ENCODE peak calls at places on chromosome 20, in four cellular contexts. O is ovary, J is mesendoderm, V is lung. L is an unnamed sample.
A peak's percentile ranks its signal among the peaks of the same experiment; 100 is the strongest.

GRCh38 chr20:46607849-46608497 is 43.3 kb downstream of the SLC13A3 start:
- DNase-seq in O (no peak), J (no peak), V (no peak), L (no peak)

GRCh38 chr20:45347936-45348809 is at the start of gene SDC4:
- DNase-seq in O (peak; percentile 74), J (peak; percentile 59), V (peak; percentile 60), L (no peak)

GRCh38 chr20:36303020-36303595 is 3.0 kb upstream of the DLGAP4 start:
- DNase-seq in O (no peak), J (no peak), V (no peak), L (no peak)

GRCh38 chr20:17735206-17735804 is 35.5 kb downstream of the BANF2 start:
- DNase-seq in O (no peak), J (peak; percentile 28), V (no peak), L (no peak)

GRCh38 chr20:43983359-43983758 is 68.7 kb downstream of the TOX2 start:
- DNase-seq in O (no peak), J (peak; percentile 44), V (no peak), L (no peak)

GRCh38 chr20:58216334-58216733 is 12.1 kb downstream of the ANKRD60 start:
- DNase-seq in O (no peak), J (no peak), V (peak; percentile 66), L (no peak)

GRCh38 chr20:43812216-43812615 is 85.4 kb upstream of the GTSF1L start:
- DNase-seq in O (no peak), J (no peak), V (no peak), L (no peak)

GRCh38 chr20:44489931-44490330 is 14.3 kb downstream of the TTPAL start:
- DNase-seq in O (no peak), J (no peak), V (no peak), L (no peak)

GRCh38 chr20:51237278-51237677 is 214.4 kb upstream of the KCNG1 start:
- DNase-seq in O (no peak), J (no peak), V (no peak), L (peak; percentile 43)

GRCh38 chr20:50248104-50248631 is 57.5 kb downstream of the CEBPB start:
- DNase-seq in O (no peak), J (no peak), V (no peak), L (no peak)

GRCh38 chr20:64116016-64116415 is 8.7 kb upstream of the NPBWR2 start:
- DNase-seq in O (no peak), J (no peak), V (no peak), L (no peak)

GRCh38 chr20:14915356-14915755 is 577.9 kb upstream of the FLRT3 start:
- DNase-seq in O (peak; percentile 25), J (no peak), V (no peak), L (no peak)

GRCh38 chr20:39853664-39854063 is 835.4 kb downstream of the MAFB start:
- DNase-seq in O (no peak), J (peak; percentile 79), V (no peak), L (peak; percentile 31)

GRCh38 chr20:62906647-62907375 is 19.5 kb downstream of the DIDO1 start:
- DNase-seq in O (no peak), J (no peak), V (no peak), L (no peak)

GRCh38 chr20:20373046-20373706 is 5.3 kb downstream of the INSM1 start:
- DNase-seq in O (no peak), J (no peak), V (no peak), L (peak; percentile 49)

GRCh38 chr20:63766695-63767426 is 27.3 kb downstream of the SLC2A4RG start:
- DNase-seq in O (no peak), J (no peak), V (no peak), L (no peak)

GRCh38 chr20:6746901-6747609 is 20.4 kb upstream of the BMP2 start:
- DNase-seq in O (no peak), J (peak; percentile 73), V (no peak), L (no peak)

GRCh38 chr20:59364611-59365010 is 64.2 kb downstream of the EDN3 start:
- DNase-seq in O (no peak), J (no peak), V (no peak), L (no peak)

GRCh38 chr20:701401-702129 is 26.0 kb upstream of the SCRT2 start:
- DNase-seq in O (no peak), J (no peak), V (no peak), L (no peak)

GRCh38 chr20:35007413-35007812 is 51.7 kb downstream of the MYH7B start:
- DNase-seq in O (peak; percentile 14), J (no peak), V (no peak), L (no peak)

GRCh38 chr20:60113771-60114170 is 155.5 kb downstream of the CDH26 start:
- DNase-seq in O (no peak), J (no peak), V (no peak), L (no peak)

GRCh38 chr20:36126836-36127529 is 27.6 kb upstream of the EPB41L1 start:
- DNase-seq in O (no peak), J (peak; percentile 79), V (no peak), L (no peak)

GRCh38 chr20:26276811-26277210 is 580.2 kb upstream of the ZNF337 start:
- DNase-seq in O (no peak), J (peak; percentile 1), V (no peak), L (no peak)
- H3K4me3 ChIP-seq in O (no peak overlapping the region), J (no peak overlapping the region), V (no peak overlapping the region), L (no peak overlapping the region)

GRCh38 chr20:3887870-3888614 is 1.1 kb upstream of the PANK2 start:
- DNase-seq in O (peak; percentile 39), J (no peak), V (no peak), L (no peak)

GRCh38 chr20:3889489-3890409 is 562 bp downstream of the PANK2 start:
- DNase-seq in O (peak; percentile 67), J (peak; percentile 46), V (peak; percentile 46), L (no peak)

GRCh38 chr20:3890410-3890751 is 1.2 kb downstream of the PANK2 start:
- DNase-seq in O (no peak), J (no peak), V (no peak), L (no peak)

GRCh38 chr20:3888622-3889488 is at the start of gene PANK2:
- DNase-seq in O (peak; percentile 99), J (peak; percentile 100), V (peak; percentile 100), L (peak; percentile 96)

DNA sequence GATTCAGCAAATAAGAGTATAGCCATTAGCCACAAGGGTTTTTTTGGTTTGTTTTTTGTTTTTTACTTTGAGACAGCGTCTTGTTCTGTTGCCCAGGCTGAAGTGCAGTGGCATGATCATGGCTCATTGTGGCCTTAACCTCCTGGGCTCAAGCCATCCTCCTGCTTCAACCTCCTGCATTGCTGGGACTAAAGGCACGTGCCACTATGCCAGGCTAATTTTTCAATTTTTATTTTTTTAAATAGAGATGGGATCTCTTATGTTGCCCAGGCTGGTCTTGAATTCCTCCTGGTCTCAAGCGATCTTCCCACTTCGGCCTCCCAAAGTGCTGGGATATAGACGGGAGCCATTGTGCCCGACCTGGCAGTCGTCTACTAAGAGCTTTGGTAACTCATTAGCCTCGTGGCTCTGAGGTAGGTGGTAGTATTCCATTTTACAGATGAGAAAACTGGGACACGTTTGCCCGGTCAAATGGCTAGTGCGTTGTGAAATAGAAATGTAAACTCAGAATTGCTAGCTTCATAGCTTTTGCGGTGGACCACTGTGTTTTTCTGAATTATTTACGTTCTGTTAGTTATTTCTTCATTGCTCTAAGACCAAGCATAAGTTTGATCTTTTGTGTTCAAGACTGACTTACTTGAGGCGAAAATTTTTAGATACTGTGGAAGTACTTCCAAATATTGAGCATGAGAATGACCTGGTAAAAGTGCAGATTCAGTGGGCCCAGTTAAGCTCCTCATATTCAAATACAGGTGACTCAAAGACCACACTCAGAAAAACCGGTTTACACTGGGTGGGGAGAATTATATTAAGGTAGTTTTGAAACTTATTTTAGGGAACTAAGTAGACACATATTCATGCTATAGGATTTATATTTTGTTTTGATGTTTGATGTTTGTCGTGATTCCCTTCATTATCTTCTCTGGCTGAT is 2.1 kb downstream of the PANK2 start:
- DNase-seq in O (no peak), J (no peak), V (no peak), L (no peak)
- H3K4me3 ChIP-seq in O (no peak overlapping the region), J (peak overlapping the region; percentile 95), V (no peak overlapping the region), L (peak overlapping the region; percentile 92)

DNA sequence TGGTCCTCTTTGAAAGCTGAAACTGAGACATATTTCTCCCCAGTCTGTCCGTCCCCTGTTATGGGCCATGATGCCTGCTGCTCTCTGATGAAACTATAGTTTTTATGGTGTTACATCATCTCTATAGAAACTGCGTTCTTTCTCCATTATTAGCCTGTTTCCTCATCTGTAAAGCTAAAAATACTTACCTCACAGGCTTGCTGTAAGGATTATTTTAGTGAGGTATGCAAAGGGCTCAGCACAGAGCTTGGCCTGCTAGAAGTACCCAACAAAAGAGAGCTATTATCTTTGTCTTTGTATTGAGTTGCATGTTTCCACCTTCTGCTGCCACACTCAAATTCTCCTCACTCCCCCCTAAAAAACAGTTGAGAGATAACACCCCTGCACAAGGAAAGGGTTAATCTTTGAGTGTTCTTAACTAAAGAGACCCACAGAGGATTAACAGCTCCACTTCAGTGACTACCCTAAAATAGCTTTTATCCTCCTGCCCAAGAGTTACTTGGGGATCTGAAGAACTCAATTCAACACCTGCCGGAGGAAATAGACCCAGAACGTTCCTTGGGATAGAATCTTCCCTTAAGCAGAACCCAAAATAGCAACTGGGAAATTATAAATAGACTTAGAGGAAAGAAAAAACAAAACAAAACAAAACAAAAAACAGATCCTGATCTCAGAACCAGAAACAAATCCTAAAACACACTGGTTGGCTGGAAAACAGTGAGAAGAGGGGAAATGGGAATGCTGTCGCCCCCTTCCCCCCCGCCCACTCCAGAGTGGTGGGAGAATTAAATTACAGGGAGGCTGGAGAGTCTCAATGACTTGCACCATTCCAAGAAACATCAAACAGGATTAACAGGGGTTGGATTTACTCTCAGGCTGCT is 1.8 kb downstream of the PLAGL2 start:
- DNase-seq in O (no peak), J (no peak), V (no peak), L (peak; percentile 21)
- H3K4me3 ChIP-seq in O (peak overlapping the region; percentile 91), J (no peak overlapping the region), V (no peak overlapping the region), L (peak overlapping the region; percentile 91)

DNA sequence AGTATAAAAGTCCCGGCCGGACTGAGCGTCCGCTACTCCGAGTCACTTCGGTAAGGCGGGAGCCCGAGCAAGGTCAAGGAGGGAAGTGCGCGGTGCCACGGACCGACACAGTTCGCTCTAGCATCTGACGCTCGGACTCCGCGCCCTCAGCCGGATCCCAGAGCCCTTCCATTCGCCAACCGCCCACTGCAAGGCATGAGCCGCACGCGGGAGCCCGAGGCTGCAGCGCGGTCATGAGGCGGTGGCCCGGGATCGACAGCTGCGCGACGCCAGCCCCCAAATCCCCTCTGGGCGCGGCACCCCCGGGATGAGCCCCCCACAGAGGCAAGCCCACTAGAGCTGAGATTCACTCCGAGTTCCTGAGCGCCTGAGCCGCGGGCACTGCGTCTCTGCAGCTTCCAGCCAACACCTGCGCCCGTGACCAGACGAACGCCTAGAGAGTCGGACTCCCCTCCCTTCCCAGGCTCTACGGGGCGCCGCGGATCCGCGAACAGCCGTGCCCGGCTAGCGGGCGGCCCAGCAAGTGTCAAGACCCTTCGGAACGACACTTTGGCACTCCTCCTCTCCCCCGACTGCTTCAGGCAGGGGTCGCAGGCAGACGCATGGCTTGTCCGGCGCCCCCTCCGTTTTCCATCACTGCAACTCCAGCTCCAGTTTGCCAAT is 749 bp upstream of the ISM1 start:
- DNase-seq in O (peak; percentile 16), J (peak; percentile 86), V (peak; percentile 43), L (no peak)
- H3K4me3 ChIP-seq in O (peak overlapping the region; percentile 31), J (peak overlapping the region; percentile 14), V (peak overlapping the region; percentile 40), L (peak overlapping the region; percentile 50)

GRCh38 chr20:47815416-47815806 is 30.1 kb upstream of the SULF2 start:
- DNase-seq in O (no peak), J (no peak), V (no peak), L (no peak)
- H3K4me3 ChIP-seq in O (no peak overlapping the region), J (no peak overlapping the region), V (no peak overlapping the region), L (no peak overlapping the region)

GRCh38 chr20:2750343-2751251 is 49.8 kb downstream of the CPXM1 start:
- DNase-seq in O (peak; percentile 57), J (peak; percentile 65), V (peak; percentile 58), L (no peak)
- H3K4me3 ChIP-seq in O (peak overlapping the region; percentile 46), J (no peak overlapping the region), V (no peak overlapping the region), L (no peak overlapping the region)